ENCODE peak calls at places on chromosomes 12 and 14, in seven cellular contexts. M is fibroblast of the aortic adventitia; B is NCI-H1417; G is left kidney; R is AG20443; T is pons; L is central memory CD8-positive, alpha-beta T cell. U is an unnamed sample.

GRCh38 chr12:69064734-69065413 is 131.9 kb upstream of the CPM start:
- DNase-seq in M (no peak), B (no peak), G (no peak), R (no peak), T (no peak), L (no peak), U (no peak)

GRCh38 chr12:94872671-94873367 is 130.7 kb downstream of the NDUFA12 start:
- DNase-seq in M (no peak), B (no peak), G (peak), R (no peak), T (no peak), L (no peak), U (no peak)

GRCh38 chr14:34070917-34071407 is 120.1 kb upstream of the EGLN3 start:
- DNase-seq in M (no peak), B (no peak), G (no peak), R (no peak), T (no peak), L (no peak), U (no peak)

GRCh38 chr12:124917841-124918621 is 3.6 kb upstream of the UBC start:
- DNase-seq in M (peak), B (no peak), G (peak), R (no peak), T (no peak), L (no peak), U (no peak)

GRCh38 chr14:100473249-100473648 is 114.0 kb downstream of the BEGAIN start:
- DNase-seq in M (no peak), B (peak), G (no peak), R (no peak), T (no peak), L (no peak), U (no peak)

GRCh38 chr14:19895282-19895681 is 20.3 kb downstream of the OR4K2 start:
- DNase-seq in M (no peak), B (no peak), G (no peak), R (no peak), T (no peak), L (no peak), U (no peak)

GRCh38 chr12:31246470-31246850 is 79.5 kb downstream of the SINHCAF start:
- DNase-seq in M (peak), B (no peak), G (no peak), R (peak), T (no peak), L (no peak), U (no peak)

GRCh38 chr14:74952697-74953484 is 2.5 kb downstream of the PGF start:
- DNase-seq in M (no peak), B (peak), G (no peak), R (no peak), T (no peak), L (no peak), U (no peak)

GRCh38 chr12:54197037-54197909 is 8.5 kb upstream of the SMUG1 start:
- DNase-seq in M (peak), B (no peak), G (peak), R (peak), T (no peak), L (no peak), U (no peak)

GRCh38 chr12:49706351-49707126 is 666 bp downstream of the FMNL3 start:
- DNase-seq in M (peak), B (no peak), G (peak), R (peak), T (no peak), L (no peak), U (no peak)

GRCh38 chr12:131482686-131483085 is 228.2 kb upstream of the SFSWAP start:
- DNase-seq in M (no peak), B (no peak), G (no peak), R (no peak), T (no peak), L (no peak), U (no peak)

GRCh38 chr14:83173687-83174086 is 1640.0 kb upstream of the SEL1L start:
- DNase-seq in M (no peak), B (no peak), G (no peak), R (no peak), T (no peak), L (no peak), U (no peak)

GRCh38 chr12:45312012-45312411 is 96.1 kb downstream of the ANO6 start:
- DNase-seq in M (no peak), B (no peak), G (peak), R (no peak), T (no peak), L (no peak), U (no peak)

GRCh38 chr14:101529079-101529478 is 32.2 kb upstream of the DIO3 start:
- DNase-seq in M (no peak), B (no peak), G (no peak), R (no peak), T (no peak), L (no peak), U (no peak)

GRCh38 chr14:94617988-94618822 is 6.0 kb downstream of the SERPINA3 start:
- DNase-seq in M (no peak), B (no peak), G (no peak), R (no peak), T (no peak), L (no peak), U (no peak)

GRCh38 chr14:51147183-51147582 is 52.3 kb upstream of the TRIM9 start:
- DNase-seq in M (peak), B (no peak), G (no peak), R (no peak), T (no peak), L (no peak), U (no peak)

GRCh38 chr12:52147367-52147972 is 44.3 kb downstream of the KRT80 start:
- DNase-seq in M (peak), B (no peak), G (peak), R (peak), T (no peak), L (no peak), U (peak)

U was measured in AG04450.